ENCODE peak calls at places on chromosome 19, in eight cellular contexts. U is tibial artery; I is RCC 7860; L is immature natural killer cell; Y is astrocyte of the spinal cord; C is glutamatergic neuron; W is activated CD4-positive, CD25-positive, alpha-beta regulatory T cell treated with anti-CD3 and anti-CD28 coated beads, Interleukin-2, amount 50 U/mL, for 16 hours; B is activated CD8-positive, alpha-beta memory T cell treated with anti-CD3 and anti-CD28 coated beads for 48 hours. F is an unnamed sample.

GRCh38 chr19:18156268-18156667 is 3.3 kb downstream of the PIK3R2 start:
- DNase-seq in L (no peak), U (no peak), W (no peak), C (no peak), I (no peak), B (no peak), Y (no peak), F (no peak)

GRCh38 chr19:40321076-40321475 is 27.1 kb downstream of the C19orf47 start:
- DNase-seq in C (no peak), I (no peak), W (no peak), U (no peak), B (no peak), L (no peak), Y (no peak), F (no peak)

GRCh38 chr19:29896790-29897189 is 45.2 kb upstream of the URI1 start:
- DNase-seq in C (no peak), Y (no peak), L (no peak), W (no peak), B (no peak), I (no peak), U (no peak), F (no peak)

GRCh38 chr19:38685666-38686529 is 38.4 kb downstream of the ACTN4 start:
- DNase-seq in L (no peak), B (no peak), Y (peak), U (no peak), C (no peak), I (peak), W (no peak), F (no peak)

GRCh38 chr19:56117376-56117884 is 3.7 kb downstream of the ZNF787 start:
- DNase-seq in W (no peak), Y (no peak), I (no peak), L (no peak), U (no peak), C (peak), B (no peak), F (no peak)

GRCh38 chr19:43678512-43678911 is 8.5 kb upstream of the PLAUR start:
- DNase-seq in L (no peak), W (no peak), U (no peak), B (no peak), Y (no peak), C (no peak), I (no peak), F (no peak)

GRCh38 chr19:19655051-19655594 is 8.4 kb downstream of the ATP13A1 start:
- DNase-seq in Y (no peak), U (no peak), C (no peak), I (no peak), L (no peak), B (no peak), W (no peak), F (no peak)

GRCh38 chr19:55451163-55451521 is 8.0 kb upstream of the SHISA7 start:
- DNase-seq in I (no peak), W (no peak), Y (no peak), B (no peak), U (no peak), L (no peak), C (no peak), F (no peak)

GRCh38 chr19:40358773-40359172 is 10.3 kb downstream of the PLD3 start:
- DNase-seq in C (no peak), Y (no peak), I (no peak), W (no peak), U (no peak), B (no peak), L (no peak), F (no peak)

GRCh38 chr19:6536138-6536671 is 5.4 kb downstream of the TNFSF9 start:
- DNase-seq in L (peak), B (peak), I (peak), U (no peak), W (peak), C (no peak), Y (peak), F (no peak)

GRCh38 chr19:10285393-10285792 is 1.4 kb upstream of the ICAM4 start:
- DNase-seq in W (no peak), B (no peak), C (no peak), U (no peak), I (no peak), L (no peak), Y (no peak), F (no peak)

GRCh38 chr19:46131485-46132143 is 7.1 kb upstream of the IGFL3 start:
- DNase-seq in U (no peak), I (no peak), L (no peak), W (no peak), B (no peak), C (no peak), Y (peak), F (no peak)

GRCh38 chr19:5680083-5680436 is 256 bp downstream of the MICOS13 start:
- DNase-seq in W (no peak), B (no peak), L (no peak), C (peak), Y (no peak), I (no peak), U (peak), F (no peak)